ENCODE peak calls at places on chromosomes 1 and 21, in nine cellular contexts. C is fibroblast of lung, F is left ventricle myocardium inferior, A is choroid plexus epithelial cell, B is astrocyte of the spinal cord, W is cardiac fibroblast, E is MM.1S, K is GM10248, Z is mammary epithelial cell. G is an unnamed sample.

GRCh38 chr1:210340751-210341328 is 12.1 kb downstream of the HHAT start:
- DNase-seq in W (no peak), Z (no peak), A (no peak), B (no peak), C (no peak), F (no peak), E (no peak), K (no peak), G (no peak)

GRCh38 chr1:68104155-68104554 is 53.7 kb upstream of the DIRAS3 start:
- DNase-seq in A (peak), F (no peak), K (no peak), C (peak), E (no peak), W (peak), Z (peak), B (peak), G (no peak)

GRCh38 chr1:31760901-31761470 is 3.2 kb downstream of the ADGRB2 start:
- DNase-seq in F (peak), K (peak), C (peak), B (peak), Z (peak), A (peak), W (peak), E (no peak), G (no peak)

GRCh38 chr1:45880930-45881329 is 77.5 kb downstream of the MAST2 start:
- DNase-seq in B (peak), A (peak), Z (no peak), C (peak), F (no peak), E (no peak), K (no peak), W (peak), G (no peak)

GRCh38 chr1:53535846-53536245 is 76.6 kb downstream of the DMRTB1 start:
- DNase-seq in F (no peak), B (no peak), A (no peak), K (no peak), W (peak), Z (no peak), C (no peak), E (no peak), G (no peak)

GRCh38 chr1:51234721-51235425 is 1.2 kb upstream of the RNF11 start:
- DNase-seq in A (peak), K (peak), C (no peak), Z (peak), W (peak), B (peak), F (peak), E (peak), G (peak)

GRCh38 chr21:17462276-17462981 is 50.4 kb upstream of the CXADR start:
- DNase-seq in Z (no peak), C (no peak), A (peak), K (no peak), F (no peak), W (peak), B (peak), E (no peak), G (no peak)

GRCh38 chr1:25484096-25484495 is 53.4 kb downstream of the MACO1 start:
- DNase-seq in B (no peak), K (no peak), Z (no peak), E (no peak), C (no peak), A (no peak), W (no peak), F (peak), G (no peak)

GRCh38 chr1:22323141-22323845 is 128.4 kb upstream of the ZBTB40 start:
- DNase-seq in B (no peak), W (no peak), A (no peak), K (no peak), F (no peak), C (no peak), Z (no peak), E (no peak), G (no peak)

GRCh38 chr1:38028671-38029070 is 16.1 kb downstream of the UTP11 start:
- DNase-seq in K (no peak), F (no peak), E (peak), W (no peak), A (no peak), Z (no peak), B (no peak), C (no peak), G (no peak)

GRCh38 chr1:41872074-41872473 is 46.6 kb downstream of the HIVEP3 start:
- DNase-seq in W (no peak), K (no peak), B (no peak), E (no peak), C (no peak), F (no peak), A (no peak), Z (no peak), G (no peak)

GRCh38 chr1:176789571-176790090 is 326.7 kb downstream of the PAPPA2 start:
- DNase-seq in W (no peak), B (peak), Z (peak), F (no peak), E (no peak), C (no peak), A (peak), K (no peak), G (no peak)

GRCh38 chr1:222642468-222642867 is 24.6 kb downstream of the MIA3 start:
- DNase-seq in E (no peak), A (no peak), F (no peak), Z (no peak), W (no peak), C (no peak), K (no peak), B (no peak), G (no peak)

GRCh38 chr1:14037101-14037807 is 337.3 kb downstream of the PRDM2 start:
- DNase-seq in W (no peak), Z (no peak), F (no peak), B (no peak), A (peak), C (no peak), E (peak), K (no peak), G (no peak)

GRCh38 chr1:55690366-55690765 is 475.2 kb upstream of the USP24 start:
- DNase-seq in E (no peak), W (no peak), C (no peak), B (no peak), Z (no peak), A (no peak), K (no peak), F (no peak), G (no peak)

GRCh38 chr1:10578070-10578469 is 103.3 kb downstream of the PEX14 start:
- DNase-seq in W (no peak), E (no peak), K (no peak), C (no peak), F (no peak), Z (no peak), B (no peak), A (peak), G (no peak)

GRCh38 chr21:32538147-32538792 is 47.1 kb downstream of the TCP10L start:
- DNase-seq in F (no peak), C (no peak), A (peak), W (no peak), B (no peak), E (peak), Z (no peak), K (no peak), G (no peak)

GRCh38 chr1:1915911-1916835 is 1.1 kb downstream of the CALML6 start:
- DNase-seq in B (no peak), W (no peak), K (no peak), F (no peak), A (no peak), E (no peak), C (no peak), Z (no peak), G (no peak)

GRCh38 chr1:165965857-165966256 is 138.4 kb downstream of the UCK2 start:
- DNase-seq in F (no peak), E (no peak), B (no peak), C (no peak), A (no peak), Z (no peak), K (no peak), W (no peak), G (no peak)

GRCh38 chr1:41780916-41781315 is 137.8 kb downstream of the HIVEP3 start:
- DNase-seq in Z (no peak), W (no peak), B (no peak), E (no peak), A (no peak), C (no peak), K (no peak), F (no peak), G (no peak)

GRCh38 chr21:44489962-44490361 is 34.7 kb downstream of the LRRC3 start:
- DNase-seq in F (no peak), E (no peak), W (no peak), B (no peak), C (no peak), A (no peak), K (no peak), Z (no peak), G (no peak)

GRCh38 chr21:44485796-44486195 is 30.5 kb downstream of the LRRC3 start:
- DNase-seq in E (no peak), C (no peak), A (no peak), K (no peak), F (no peak), B (no peak), W (no peak), Z (no peak), G (no peak)

GRCh38 chr21:44485254-44485793 is 30.0 kb downstream of the LRRC3 start:
- DNase-seq in F (no peak), A (peak), W (peak), E (no peak), Z (no peak), B (peak), K (no peak), C (peak), G (no peak)

GRCh38 chr21:44486302-44486701 is 31.0 kb downstream of the LRRC3 start:
- DNase-seq in W (no peak), C (no peak), E (no peak), Z (no peak), B (no peak), A (no peak), F (no peak), K (no peak), G (no peak)

DNA sequence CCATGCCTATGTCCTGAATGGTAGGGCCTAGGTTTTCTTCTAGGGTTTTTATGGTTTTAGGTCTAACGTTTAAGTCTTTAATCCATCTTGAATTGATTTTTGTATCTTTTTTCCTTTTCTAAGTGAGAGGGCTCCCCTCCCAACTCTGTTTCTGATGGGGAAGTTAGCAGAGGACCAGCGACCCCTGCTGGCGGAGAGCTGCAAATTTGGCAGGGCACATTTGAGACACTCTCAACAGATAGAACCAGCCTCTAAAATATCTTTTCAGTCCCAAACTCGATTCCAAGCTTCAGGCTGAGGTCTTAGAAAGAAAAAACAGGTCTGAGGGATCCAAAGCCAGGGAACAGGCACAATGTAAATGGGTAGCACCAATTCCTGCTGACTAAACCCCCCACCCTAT is 32.5 kb downstream of the LRRC3 start:
- DNase-seq in K (no peak), Z (no peak), E (no peak), F (no peak), B (peak), W (peak), C (peak), A (peak), G (no peak)
- TF ChIP-seq CTCF in K (peak), Z (peak), E (peak), F (peak), B (peak), W (peak), C (peak), A (peak), G (peak)

GRCh38 chr1:152481869-152482664 is 28.5 kb upstream of the LCE5A start:
- DNase-seq in C (no peak), K (no peak), F (no peak), B (no peak), A (no peak), W (no peak), E (no peak), Z (no peak), G (no peak)

GRCh38 chr1:152473887-152474537 is 36.6 kb upstream of the LCE5A start:
- DNase-seq in Z (peak), W (no peak), B (no peak), C (no peak), K (no peak), E (no peak), F (no peak), A (no peak), G (peak)

DNA sequence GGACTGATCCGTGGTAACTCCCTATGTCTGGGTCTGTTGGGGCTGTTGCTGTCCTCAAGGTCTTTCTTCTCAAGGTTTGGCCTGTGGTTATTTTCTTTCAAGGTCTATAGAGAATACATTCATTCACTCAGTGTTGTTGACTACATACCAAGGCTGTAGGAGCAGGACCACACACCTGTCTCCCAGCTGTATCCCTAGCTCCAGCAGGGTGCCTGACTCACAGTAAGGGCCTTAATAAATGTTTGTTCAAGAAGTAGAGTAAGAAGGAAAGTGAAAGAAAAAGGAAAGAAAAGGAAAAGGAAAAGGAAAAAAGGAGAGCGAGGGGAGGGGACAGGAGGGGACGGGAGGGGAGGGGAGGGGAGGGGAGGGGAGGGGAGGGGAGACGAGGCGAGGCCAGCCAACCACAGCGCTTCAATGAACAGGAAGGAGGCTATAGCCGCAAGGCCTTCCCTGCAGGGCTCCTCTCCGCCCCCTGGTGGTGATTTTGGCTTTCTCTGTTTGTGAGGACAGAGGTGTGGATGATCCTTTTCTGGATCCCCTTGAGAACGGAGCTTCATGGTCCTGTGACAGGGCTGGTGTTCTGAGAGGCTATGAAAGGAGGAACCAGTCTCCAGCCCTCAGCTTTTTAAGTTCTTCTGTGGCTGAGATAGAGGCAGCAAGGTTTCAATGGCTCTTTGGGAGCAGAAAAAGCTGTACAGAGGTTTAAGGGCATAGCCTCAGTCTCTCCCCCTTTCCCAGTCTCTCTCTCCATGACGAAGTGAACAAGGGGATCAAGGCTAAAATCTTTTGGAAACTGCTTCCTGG is 30.6 kb upstream of the LCE5A start:
- DNase-seq in W (peak), F (peak), Z (no peak), K (peak), E (peak), C (no peak), B (no peak), A (peak), G (no peak)
- TF ChIP-seq CTCF in W (peak), F (peak), Z (peak), K (peak), E (peak), C (peak), B (peak), A (peak), G (peak)

GRCh38 chr1:230103341-230104173 is 36.5 kb downstream of the GALNT2 start:
- DNase-seq in B (peak), W (peak), C (peak), E (peak), K (no peak), Z (no peak), F (no peak), A (peak), G (no peak)
- TF ChIP-seq CTCF in B (no peak), W (no peak), C (no peak), E (no peak), K (no peak), Z (no peak), F (no peak), A (no peak), G (no peak)

DNA sequence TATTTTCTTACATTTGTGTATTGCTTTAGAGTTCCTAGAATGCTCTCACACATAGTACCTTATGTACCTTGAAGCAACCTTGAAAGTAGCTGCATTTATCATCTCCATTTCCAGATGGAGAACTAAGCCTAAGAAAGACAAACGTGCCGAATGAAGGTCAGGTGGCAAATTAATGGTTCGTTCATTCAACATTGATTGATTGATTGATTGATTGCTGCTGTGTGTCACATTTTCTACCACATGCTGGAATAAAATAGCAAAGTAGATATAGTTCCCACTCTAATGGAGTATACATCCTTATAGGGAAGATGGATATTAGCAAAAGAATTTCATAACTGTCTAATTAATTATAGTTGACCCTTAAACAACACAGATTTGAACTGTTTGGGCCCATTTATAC is 172.2 kb downstream of the SDCCAG8 start:
- DNase-seq in B (no peak), A (no peak), K (no peak), C (no peak), F (no peak), W (no peak), E (no peak), Z (no peak), G (no peak)
- TF ChIP-seq CTCF in B (no peak), A (no peak), K (no peak), C (no peak), F (no peak), W (no peak), E (no peak), Z (no peak), G (no peak)

DNA sequence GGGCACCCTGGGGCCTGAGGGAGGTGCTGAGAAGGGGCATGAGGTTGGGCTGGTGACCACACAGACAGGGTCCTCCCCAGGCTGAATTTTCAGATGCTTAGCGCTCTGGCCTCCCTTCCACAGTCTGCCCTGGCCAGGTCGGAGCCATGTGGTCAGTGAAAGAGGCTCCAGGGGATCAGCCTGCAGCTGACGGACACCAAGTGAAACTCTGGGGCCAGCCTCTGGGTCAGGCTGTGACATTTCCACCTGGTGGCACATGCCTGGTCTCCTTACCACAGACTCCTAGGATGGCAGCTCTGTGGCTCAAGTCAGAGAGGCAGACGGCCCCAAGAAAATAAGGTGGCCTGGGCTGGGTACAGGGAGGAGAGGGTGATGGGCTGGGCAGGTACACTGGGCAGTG is 20.8 kb upstream of the ADARB1 start:
- DNase-seq in W (no peak), C (no peak), K (no peak), B (no peak), A (no peak), F (no peak), E (no peak), Z (no peak), G (no peak)
- TF ChIP-seq CTCF in W (no peak), C (no peak), K (no peak), B (no peak), A (no peak), F (no peak), E (no peak), Z (no peak), G (no peak)

DNA sequence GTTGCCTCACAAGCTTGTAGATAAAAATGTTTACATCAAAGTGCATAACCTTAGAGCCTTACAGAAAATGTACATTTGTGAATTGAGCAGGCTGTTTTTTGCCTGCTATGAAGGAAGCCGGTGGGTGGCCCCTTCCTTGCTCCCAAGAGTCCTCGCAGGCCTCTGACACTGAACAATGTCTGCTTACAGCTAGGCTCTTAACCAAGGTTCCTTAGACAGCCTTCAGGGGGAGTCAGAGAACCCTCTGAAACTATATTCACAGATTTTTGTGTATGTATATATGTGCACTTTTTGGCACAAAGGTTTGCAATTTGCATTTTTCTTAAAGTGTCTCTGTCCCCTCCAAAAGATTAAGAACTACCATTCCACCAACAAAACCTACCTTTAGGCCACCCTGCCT is 282.6 kb downstream of the BARHL2 start:
- DNase-seq in W (peak), C (no peak), B (no peak), K (no peak), Z (no peak), F (no peak), A (peak), E (no peak), G (peak)
- TF ChIP-seq CTCF in W (no peak), C (peak), B (peak), K (no peak), Z (no peak), F (no peak), A (peak), E (no peak), G (peak)

GRCh38 chr1:92080128-92080985 is at the start of gene BTBD8:
- DNase-seq in A (peak), C (peak), F (peak), B (peak), Z (peak), E (peak), W (peak), K (peak), G (peak)
- TF ChIP-seq CTCF in A (peak), C (no peak), F (peak), B (no peak), Z (no peak), E (no peak), W (no peak), K (no peak), G (peak)